ENCODE peak calls at places on chromosomes 5 and 9, in eight cellular contexts. One of them, this sample, is unnamed.

GRCh38 chr5:29017501-29017900 is 1979.1 kb upstream of the CDH9 start:
- DNase-seq in transverse colon: no peak
- DNase-seq in stomach: no peak
- DNase-seq in OCI-LY7: no peak
- DNase-seq in thyroid gland: no peak
- DNase-seq in Karpas-422: no peak
- DNase-seq in tibial artery: no peak
- DNase-seq in A673: no peak
- DNase-seq in this sample: no peak

GRCh38 chr5:15500326-15500958 is 462 bp downstream of the FBXL7 start:
- DNase-seq in transverse colon: peak; percentile 20
- DNase-seq in Karpas-422: no peak
- DNase-seq in A673: peak; percentile 38
- DNase-seq in tibial artery: peak; percentile 85
- DNase-seq in stomach: peak; percentile 26
- DNase-seq in thyroid gland: peak; percentile 23
- DNase-seq in OCI-LY7: no peak
- DNase-seq in this sample: peak; percentile 81

GRCh38 chr9:125119643-125120286 is 23.6 kb downstream of the SCAI start:
- DNase-seq in transverse colon: no peak
- DNase-seq in Karpas-422: no peak
- DNase-seq in stomach: no peak
- DNase-seq in thyroid gland: no peak
- DNase-seq in tibial artery: no peak
- DNase-seq in A673: peak; percentile 52
- DNase-seq in OCI-LY7: peak; percentile 47
- DNase-seq in this sample: no peak

GRCh38 chr5:43560128-43560527 is 3.3 kb upstream of the PAIP1 start:
- DNase-seq in A673: peak; percentile 31
- DNase-seq in stomach: no peak
- DNase-seq in OCI-LY7: no peak
- DNase-seq in tibial artery: no peak
- DNase-seq in thyroid gland: no peak
- DNase-seq in Karpas-422: peak; percentile 74
- DNase-seq in transverse colon: no peak
- DNase-seq in this sample: no peak

GRCh38 chr5:146081685-146082084 is 23.7 kb downstream of the PLAC8L1 start:
- DNase-seq in OCI-LY7: no peak
- DNase-seq in stomach: no peak
- DNase-seq in A673: no peak
- DNase-seq in transverse colon: no peak
- DNase-seq in Karpas-422: no peak
- DNase-seq in tibial artery: no peak
- DNase-seq in thyroid gland: no peak
- DNase-seq in this sample: no peak

GRCh38 chr9:121141706-121142105 is 60.0 kb downstream of the RAB14 start:
- DNase-seq in tibial artery: no peak
- DNase-seq in stomach: no peak
- DNase-seq in A673: no peak
- DNase-seq in thyroid gland: no peak
- DNase-seq in transverse colon: no peak
- DNase-seq in OCI-LY7: no peak
- DNase-seq in Karpas-422: no peak
- DNase-seq in this sample: no peak

GRCh38 chr5:145450286-145450969 is 384.7 kb downstream of the PRELID2 start:
- DNase-seq in tibial artery: no peak
- DNase-seq in Karpas-422: no peak
- DNase-seq in A673: no peak
- DNase-seq in thyroid gland: no peak
- DNase-seq in stomach: no peak
- DNase-seq in OCI-LY7: no peak
- DNase-seq in transverse colon: no peak
- DNase-seq in this sample: no peak

GRCh38 chr9:90999425-91000397 is 198.1 kb downstream of the SYK start:
- DNase-seq in stomach: no peak
- DNase-seq in tibial artery: no peak
- DNase-seq in OCI-LY7: no peak
- DNase-seq in thyroid gland: no peak
- DNase-seq in transverse colon: no peak
- DNase-seq in Karpas-422: no peak
- DNase-seq in A673: no peak
- DNase-seq in this sample: no peak

GRCh38 chr5:126468091-126468490 is 44.9 kb downstream of the GRAMD2B start:
- DNase-seq in transverse colon: no peak
- DNase-seq in stomach: no peak
- DNase-seq in OCI-LY7: no peak
- DNase-seq in tibial artery: no peak
- DNase-seq in thyroid gland: no peak
- DNase-seq in A673: no peak
- DNase-seq in Karpas-422: no peak
- DNase-seq in this sample: no peak

GRCh38 chr5:143376911-143377838 is 26.3 kb downstream of the NR3C1 start:
- DNase-seq in A673: peak; percentile 10
- DNase-seq in stomach: no peak
- DNase-seq in thyroid gland: no peak
- DNase-seq in Karpas-422: no peak
- DNase-seq in tibial artery: no peak
- DNase-seq in transverse colon: no peak
- DNase-seq in OCI-LY7: no peak
- DNase-seq in this sample: no peak

GRCh38 chr9:106693546-106693945 is 169.4 kb upstream of the ZNF462 start:
- DNase-seq in stomach: no peak
- DNase-seq in A673: no peak
- DNase-seq in thyroid gland: no peak
- DNase-seq in transverse colon: no peak
- DNase-seq in tibial artery: no peak
- DNase-seq in OCI-LY7: no peak
- DNase-seq in Karpas-422: no peak
- DNase-seq in this sample: no peak

GRCh38 chr9:106696804-106697203 is 166.2 kb upstream of the ZNF462 start:
- DNase-seq in stomach: no peak
- DNase-seq in thyroid gland: no peak
- DNase-seq in A673: no peak
- DNase-seq in tibial artery: no peak
- DNase-seq in Karpas-422: no peak
- DNase-seq in transverse colon: no peak
- DNase-seq in OCI-LY7: no peak
- DNase-seq in this sample: no peak

GRCh38 chr9:106700676-106701075 is 162.3 kb upstream of the ZNF462 start:
- DNase-seq in stomach: no peak
- DNase-seq in Karpas-422: no peak
- DNase-seq in A673: no peak
- DNase-seq in OCI-LY7: no peak
- DNase-seq in thyroid gland: no peak
- DNase-seq in tibial artery: no peak
- DNase-seq in transverse colon: no peak
- DNase-seq in this sample: no peak

GRCh38 chr9:106697799-106698591 is 165.0 kb upstream of the ZNF462 start:
- DNase-seq in Karpas-422: no peak
- DNase-seq in thyroid gland: peak; percentile 91
- DNase-seq in A673: peak; percentile 51
- DNase-seq in transverse colon: peak; percentile 39
- DNase-seq in stomach: peak; percentile 30
- DNase-seq in OCI-LY7: no peak
- DNase-seq in tibial artery: peak; percentile 75
- DNase-seq in this sample: peak; percentile 77

DNA sequence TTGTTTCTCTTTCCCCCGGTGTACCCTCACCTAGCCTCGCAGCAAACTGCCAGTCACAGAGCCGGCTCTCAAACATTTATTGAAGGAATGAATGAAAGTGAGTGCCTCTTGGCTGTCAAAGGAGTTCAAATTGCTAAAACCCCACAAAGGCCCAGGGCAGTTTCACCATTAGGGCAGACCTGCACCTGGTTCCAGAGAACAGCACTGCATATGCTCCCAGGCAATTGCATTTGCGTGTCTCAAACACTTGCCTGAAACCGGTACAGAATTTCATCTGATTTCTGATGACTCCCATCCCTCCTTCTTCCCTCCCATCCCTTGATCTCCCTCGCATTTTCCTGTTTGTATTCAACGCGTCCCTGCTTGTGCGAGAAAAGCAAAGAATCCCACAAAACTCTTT is 165.6 kb upstream of the ZNF462 start:
- DNase-seq in Karpas-422: no peak
- DNase-seq in A673: no peak
- DNase-seq in transverse colon: no peak
- DNase-seq in tibial artery: no peak
- DNase-seq in OCI-LY7: no peak
- DNase-seq in thyroid gland: no peak
- DNase-seq in stomach: no peak
- DNase-seq in this sample: no peak
- H3K4me3 ChIP-seq in Karpas-422: no peak overlapping the region
- H3K4me3 ChIP-seq in A673: no peak overlapping the region
- H3K4me3 ChIP-seq in transverse colon: no peak overlapping the region
- H3K4me3 ChIP-seq in tibial artery: peak overlapping the region; percentile 38
- H3K4me3 ChIP-seq in OCI-LY7: no peak overlapping the region
- H3K4me3 ChIP-seq in thyroid gland: no peak overlapping the region
- H3K4me3 ChIP-seq in stomach: no peak overlapping the region
- H3K4me3 ChIP-seq in this sample: peak overlapping the region; percentile 66

GRCh38 chr9:4937436-4937835 is 47.6 kb upstream of the JAK2 start:
- DNase-seq in transverse colon: no peak
- DNase-seq in tibial artery: no peak
- DNase-seq in thyroid gland: no peak
- DNase-seq in Karpas-422: no peak
- DNase-seq in A673: no peak
- DNase-seq in stomach: no peak
- DNase-seq in OCI-LY7: no peak
- DNase-seq in this sample: no peak
- H3K27ac ChIP-seq in transverse colon: no peak overlapping the region
- H3K27ac ChIP-seq in tibial artery: no peak overlapping the region
- H3K27ac ChIP-seq in thyroid gland: no peak overlapping the region
- H3K27ac ChIP-seq in Karpas-422: no peak overlapping the region
- H3K27ac ChIP-seq in A673: no peak overlapping the region
- H3K27ac ChIP-seq in stomach: no peak overlapping the region
- H3K27ac ChIP-seq in OCI-LY7: no peak overlapping the region
- H3K27ac ChIP-seq in this sample: no peak overlapping the region

GRCh38 chr5:138303365-138303764 is 28.2 kb downstream of the CDC25C start:
- DNase-seq in thyroid gland: no peak
- DNase-seq in OCI-LY7: no peak
- DNase-seq in Karpas-422: no peak
- DNase-seq in stomach: no peak
- DNase-seq in tibial artery: no peak
- DNase-seq in transverse colon: no peak
- DNase-seq in A673: no peak
- DNase-seq in this sample: no peak

DNA sequence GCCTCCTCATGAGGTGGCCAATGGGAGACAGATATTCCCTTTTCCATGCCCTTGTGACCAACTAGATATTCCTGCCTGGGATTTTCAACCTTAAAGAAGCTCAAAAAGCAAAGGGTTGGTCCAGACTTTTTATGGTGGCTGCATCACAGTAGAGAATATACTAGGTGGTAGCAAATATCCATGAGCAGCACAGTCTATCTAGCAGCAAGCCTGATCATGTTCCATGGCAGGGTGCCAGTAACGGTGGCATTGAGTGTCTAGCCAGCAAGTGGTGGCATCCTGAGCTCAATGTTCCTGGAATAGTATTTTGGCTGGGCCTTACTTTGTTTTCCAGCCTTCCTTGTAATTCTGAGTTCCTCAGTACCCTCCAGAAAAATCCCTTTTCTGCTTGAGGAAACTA is 25.8 kb downstream of the CDC25C start:
- DNase-seq in tibial artery: no peak
- DNase-seq in OCI-LY7: no peak
- DNase-seq in stomach: peak; percentile 32
- DNase-seq in thyroid gland: peak; percentile 74
- DNase-seq in Karpas-422: peak; percentile 53
- DNase-seq in A673: peak; percentile 30
- DNase-seq in transverse colon: no peak
- DNase-seq in this sample: no peak
- H3K4me3 ChIP-seq in tibial artery: no peak overlapping the region
- H3K4me3 ChIP-seq in OCI-LY7: no peak overlapping the region
- H3K4me3 ChIP-seq in stomach: no peak overlapping the region
- H3K4me3 ChIP-seq in thyroid gland: no peak overlapping the region
- H3K4me3 ChIP-seq in Karpas-422: no peak overlapping the region
- H3K4me3 ChIP-seq in A673: no peak overlapping the region
- H3K4me3 ChIP-seq in transverse colon: no peak overlapping the region
- H3K4me3 ChIP-seq in this sample: no peak overlapping the region

GRCh38 chr9:128493424-128493823 is 11.1 kb upstream of the GLE1 start:
- DNase-seq in stomach: no peak
- DNase-seq in OCI-LY7: no peak
- DNase-seq in Karpas-422: no peak
- DNase-seq in A673: no peak
- DNase-seq in tibial artery: no peak
- DNase-seq in thyroid gland: no peak
- DNase-seq in transverse colon: no peak
- DNase-seq in this sample: no peak
- H3K27ac ChIP-seq in stomach: no peak overlapping the region
- H3K27ac ChIP-seq in OCI-LY7: no peak overlapping the region
- H3K27ac ChIP-seq in Karpas-422: no peak overlapping the region
- H3K27ac ChIP-seq in A673: no peak overlapping the region
- H3K27ac ChIP-seq in tibial artery: no peak overlapping the region
- H3K27ac ChIP-seq in thyroid gland: no peak overlapping the region
- H3K27ac ChIP-seq in transverse colon: no peak overlapping the region
- H3K27ac ChIP-seq in this sample: no peak overlapping the region

This sample was measured in coronary artery.